ENCODE peak calls at places on chromosomes 16 and 17, in six cellular contexts. E is endodermal cell, M is fibroblast of lung, H is body of pancreas, N is ovary, G is aorta. D is an unnamed sample.

GRCh38 chr16:24524855-24525652 is 14.3 kb upstream of the RBBP6 start:
- DNase-seq in E (no peak), M (no peak), H (no peak), N (no peak), G (no peak), D (no peak)

GRCh38 chr16:11319529-11320146 is 25.6 kb upstream of the RMI2 start:
- DNase-seq in E (no peak), M (no peak), H (peak; percentile 19), N (no peak), G (no peak), D (no peak)

GRCh38 chr17:68771867-68772515 is 170.8 kb upstream of the FAM20A start:
- DNase-seq in E (no peak), M (peak; percentile 60), H (peak; percentile 47), N (no peak), G (no peak), D (no peak)

GRCh38 chr17:968812-969766 is 10.5 kb downstream of the NXN start:
- DNase-seq in E (no peak), M (peak; percentile 25), H (no peak), N (no peak), G (no peak), D (no peak)

GRCh38 chr17:41325126-41325525 is 9.6 kb upstream of the KRTAP17-1 start:
- DNase-seq in E (no peak), M (no peak), H (no peak), N (no peak), G (no peak), D (no peak)

GRCh38 chr16:54425068-54425467 is 138.5 kb upstream of the IRX3 start:
- DNase-seq in E (no peak), M (no peak), H (no peak), N (no peak), G (no peak), D (no peak)

GRCh38 chr17:8122923-8123694 is 797 bp downstream of the HES7 start:
- DNase-seq in E (peak; percentile 83), M (peak; percentile 47), H (no peak), N (peak; percentile 56), G (peak; percentile 59), D (no peak)

GRCh38 chr16:19680972-19681371 is 37.1 kb downstream of the KNOP1 start:
- DNase-seq in E (peak; percentile 58), M (no peak), H (no peak), N (no peak), G (no peak), D (no peak)

GRCh38 chr16:2476345-2476720 is 1.4 kb downstream of the TBC1D24 start:
- DNase-seq in E (no peak), M (no peak), H (no peak), N (no peak), G (no peak), D (no peak)

GRCh38 chr16:12559714-12560113 is 244.0 kb downstream of the CPPED1 start:
- DNase-seq in E (no peak), M (peak; percentile 7), H (no peak), N (no peak), G (no peak), D (no peak)

GRCh38 chr17:9566067-9566466 is 9.6 kb downstream of the STX8 start:
- DNase-seq in E (no peak), M (peak; percentile 21), H (no peak), N (no peak), G (no peak), D (no peak)

GRCh38 chr16:425740-426114 is 278 bp downstream of the RAB11FIP3 start:
- DNase-seq in E (no peak), M (no peak), H (no peak), N (no peak), G (no peak), D (no peak)

GRCh38 chr17:12097326-12097725 is 76.6 kb downstream of the MAP2K4 start:
- DNase-seq in E (no peak), M (no peak), H (no peak), N (no peak), G (no peak), D (no peak)

GRCh38 chr17:42844761-42845555 is 578 bp downstream of the AOC2 start:
- DNase-seq in E (no peak), M (no peak), H (no peak), N (no peak), G (no peak), D (no peak)

GRCh38 chr17:79500738-79501533 is 109.9 kb downstream of the RBFOX3 start:
- DNase-seq in E (no peak), M (no peak), H (peak; percentile 12), N (no peak), G (no peak), D (no peak)

GRCh38 chr17:38616361-38616760 is 10.6 kb upstream of the SRCIN1 start:
- DNase-seq in E (no peak), M (no peak), H (no peak), N (no peak), G (no peak), D (peak; percentile 89)

GRCh38 chr16:57648590-57649442 is 19.3 kb upstream of the ADGRG3 start:
- DNase-seq in E (peak; percentile 97), M (peak; percentile 52), H (peak; percentile 83), N (peak; percentile 73), G (peak; percentile 75), D (peak; percentile 80)

DNA sequence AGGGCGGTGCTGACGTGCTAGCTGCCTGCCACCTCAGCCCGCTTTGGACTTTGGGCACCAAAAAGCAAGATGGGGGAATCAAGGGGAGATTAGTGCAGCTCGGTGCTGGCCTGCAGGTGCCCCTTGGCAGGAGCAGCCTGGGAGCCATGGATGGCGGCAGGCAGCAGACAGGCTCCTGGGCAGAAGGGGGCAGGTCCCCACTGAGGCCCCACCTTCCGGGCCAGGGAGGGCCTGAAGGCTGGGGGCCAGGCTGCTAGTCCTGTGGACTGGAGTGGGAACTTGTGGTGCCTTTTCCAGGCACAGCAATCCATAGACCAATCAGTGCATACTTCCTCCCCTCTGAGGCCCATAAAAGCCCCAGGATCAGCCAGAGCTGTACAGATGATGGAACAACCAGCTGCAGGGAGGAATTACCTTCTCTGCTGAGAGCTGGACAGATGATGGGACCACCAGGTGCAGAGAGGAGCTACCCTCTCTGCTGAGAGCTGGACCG is 64.0 kb downstream of the USP32 start:
- DNase-seq in E (no peak), M (no peak), H (no peak), N (no peak), G (no peak), D (no peak)
- H3K27ac ChIP-seq in E (no peak overlapping the region), M (no peak overlapping the region), H (no peak overlapping the region), N (no peak overlapping the region), G (no peak overlapping the region), D (no peak overlapping the region)

GRCh38 chr17:48593126-48593829 is at the start of gene HOXB5:
- DNase-seq in E (peak; percentile 86), M (peak; percentile 54), H (no peak), N (no peak), G (no peak), D (no peak)
- H3K27ac ChIP-seq in E (no peak within 1 kb of the TSS), M (peak within 1 kb of the TSS; percentile 98), H (peak within 1 kb of the TSS; percentile 37), N (no peak within 1 kb of the TSS), G (no peak within 1 kb of the TSS), D (no peak within 1 kb of the TSS)

GRCh38 chr16:89300976-89301360 is 83.5 kb downstream of the ZNF778 start:
- DNase-seq in E (no peak), M (no peak), H (no peak), N (peak; percentile 59), G (no peak), D (no peak)
- H3K27ac ChIP-seq in E (no peak overlapping the region), M (peak overlapping the region; percentile 98), H (peak overlapping the region; percentile 75), N (peak overlapping the region; percentile 82), G (no peak overlapping the region), D (no peak overlapping the region)

GRCh38 chr16:87555647-87556046 is 46.7 kb upstream of the JPH3 start:
- DNase-seq in E (no peak), M (no peak), H (no peak), N (no peak), G (no peak), D (no peak)
- H3K27ac ChIP-seq in E (no peak overlapping the region), M (no peak overlapping the region), H (no peak overlapping the region), N (no peak overlapping the region), G (no peak overlapping the region), D (no peak overlapping the region)

GRCh38 chr16:4339455-4339854 is 11.7 kb downstream of the PAM16 start:
- DNase-seq in E (no peak), M (no peak), H (no peak), N (no peak), G (no peak), D (no peak)

GRCh38 chr16:4339909-4340308 is 11.2 kb downstream of the PAM16 start:
- DNase-seq in E (no peak), M (no peak), H (no peak), N (peak; percentile 81), G (peak; percentile 78), D (no peak)

GRCh38 chr16:4340443-4340842 is 10.7 kb downstream of the PAM16 start:
- DNase-seq in E (no peak), M (no peak), H (no peak), N (no peak), G (no peak), D (no peak)

GRCh38 chr16:4342866-4343744 is 8.0 kb downstream of the PAM16 start:
- DNase-seq in E (no peak), M (no peak), H (no peak), N (no peak), G (peak; percentile 38), D (no peak)

GRCh38 chr16:4341250-4341649 is 9.9 kb downstream of the PAM16 start:
- DNase-seq in E (no peak), M (no peak), H (no peak), N (no peak), G (no peak), D (no peak)
- H3K27ac ChIP-seq in E (no peak overlapping the region), M (no peak overlapping the region), H (no peak overlapping the region), N (no peak overlapping the region), G (no peak overlapping the region), D (no peak overlapping the region)

GRCh38 chr17:45686250-45686649 is 97.9 kb upstream of the CRHR1 start:
- DNase-seq in E (no peak), M (no peak), H (no peak), N (no peak), G (no peak), D (no peak)

GRCh38 chr17:45680360-45680759 is 103.8 kb upstream of the CRHR1 start:
- DNase-seq in E (no peak), M (no peak), H (peak; percentile 4), N (no peak), G (no peak), D (no peak)

GRCh38 chr17:45677770-45678169 is 106.3 kb upstream of the CRHR1 start:
- DNase-seq in E (no peak), M (peak; percentile 4), H (no peak), N (no peak), G (no peak), D (no peak)

GRCh38 chr17:45676695-45677094 is 107.4 kb upstream of the CRHR1 start:
- DNase-seq in E (no peak), M (no peak), H (no peak), N (no peak), G (no peak), D (no peak)

DNA sequence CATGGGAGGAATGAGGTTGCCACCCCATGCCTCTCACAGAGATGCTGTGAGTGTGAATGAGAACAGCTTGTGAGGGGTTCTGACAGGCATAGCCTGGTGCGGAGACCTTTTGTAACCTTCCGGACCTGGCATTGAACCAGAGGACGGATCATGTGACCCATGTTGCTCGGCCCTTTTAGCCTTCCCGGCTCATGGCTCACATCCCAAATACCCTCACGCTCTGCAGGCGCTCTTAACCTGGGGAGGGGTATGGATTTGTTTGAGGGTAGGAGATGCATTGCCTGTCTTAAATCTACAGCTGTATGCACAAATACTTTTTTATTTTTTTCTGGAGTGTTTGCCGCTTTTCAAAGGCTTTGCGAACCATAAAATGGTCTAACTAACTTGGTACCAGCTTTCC is 102.4 kb upstream of the CRHR1 start:
- DNase-seq in E (no peak), M (no peak), H (no peak), N (no peak), G (no peak), D (no peak)
- H3K27ac ChIP-seq in E (no peak overlapping the region), M (no peak overlapping the region), H (no peak overlapping the region), N (no peak overlapping the region), G (no peak overlapping the region), D (no peak overlapping the region)